ENCODE peak calls at places on chromosome 17, in six cellular contexts. V, Z, H, L, D and C are unnamed samples.

GRCh38 chr17:67558740-67559380 is 158.9 kb upstream of the NOL11 start:
- DNase-seq in V (no peak), L (no peak), D (peak; percentile 16), H (no peak), Z (no peak), C (no peak)

GRCh38 chr17:49694847-49695697 is 12.7 kb downstream of the SLC35B1 start:
- DNase-seq in D (peak; percentile 57), H (no peak), Z (peak; percentile 33), L (no peak), V (no peak), C (no peak)

GRCh38 chr17:83101805-83102480 is 22.5 kb downstream of the METRNL start:
- DNase-seq in H (no peak), D (no peak), Z (no peak), V (no peak), L (no peak), C (no peak)

GRCh38 chr17:39867084-39867890 is 715 bp upstream of the ZPBP2 start:
- DNase-seq in V (no peak), D (no peak), Z (no peak), H (no peak), L (no peak), C (no peak)

GRCh38 chr17:57864273-57864672 is 14.4 kb upstream of the MRPS23 start:
- DNase-seq in V (no peak), H (no peak), L (no peak), D (no peak), Z (no peak), C (no peak)

GRCh38 chr17:73826181-73826871 is 182.1 kb upstream of the SDK2 start:
- DNase-seq in H (no peak), V (no peak), Z (no peak), D (no peak), L (no peak), C (no peak)

GRCh38 chr17:1390422-1391367 is 9.3 kb downstream of the YWHAE start:
- DNase-seq in V (no peak), D (no peak), Z (no peak), L (no peak), H (peak; percentile 64), C (no peak)

GRCh38 chr17:73210002-73210678 is 17.3 kb downstream of the COG1 start:
- DNase-seq in H (no peak), D (peak; percentile 69), V (no peak), Z (no peak), L (no peak), C (no peak)

GRCh38 chr17:32586666-32587065 is 99.9 kb downstream of the CDK5R1 start:
- DNase-seq in L (peak; percentile 28), D (no peak), Z (no peak), H (no peak), V (no peak), C (no peak)

GRCh38 chr17:56979091-56979480 is 1.2 kb downstream of the SCPEP1 start:
- DNase-seq in V (no peak), L (no peak), H (no peak), Z (no peak), D (no peak), C (no peak)

GRCh38 chr17:82287849-82288601 is 14.5 kb upstream of the CSNK1D start:
- DNase-seq in D (peak; percentile 76), H (peak; percentile 55), Z (peak; percentile 99), V (peak; percentile 91), L (peak; percentile 65), C (no peak)

GRCh38 chr17:11094377-11094776 is 146.6 kb upstream of the SHISA6 start:
- DNase-seq in H (no peak), L (no peak), V (no peak), Z (no peak), D (no peak), C (no peak)

GRCh38 chr17:74454197-74455024 is 12.0 kb upstream of the CD300A start:
- DNase-seq in D (no peak), H (no peak), V (peak; percentile 66), Z (no peak), L (peak; percentile 55), C (no peak)

GRCh38 chr17:38587956-38588771 is 17.6 kb downstream of the SRCIN1 start:
- DNase-seq in L (no peak), V (no peak), D (no peak), H (no peak), Z (no peak), C (no peak)

GRCh38 chr17:58317421-58318064 is 11.1 kb downstream of the TSPOAP1 start:
- DNase-seq in L (peak; percentile 39), V (peak; percentile 72), Z (peak; percentile 77), D (no peak), H (no peak), C (peak; percentile 17)

GRCh38 chr17:39999067-39999466 is 16.2 kb upstream of the CSF3 start:
- DNase-seq in V (no peak), L (peak; percentile 16), H (no peak), D (no peak), Z (no peak), C (no peak)

GRCh38 chr17:56756536-56756935 is 77.2 kb downstream of the C17orf67 start:
- DNase-seq in H (no peak), Z (peak; percentile 51), L (peak; percentile 96), D (no peak), V (no peak), C (peak; percentile 93)

GRCh38 chr17:50240876-50241275 is 33.4 kb upstream of the TMEM92 start:
- DNase-seq in H (no peak), Z (no peak), D (no peak), V (no peak), L (no peak), C (no peak)

GRCh38 chr17:82255573-82255972 is 17.9 kb downstream of the CSNK1D start:
- DNase-seq in D (no peak), H (no peak), Z (no peak), V (no peak), L (no peak), C (no peak)

GRCh38 chr17:28865946-28866752 is 11.3 kb downstream of the ERAL1 start:
- DNase-seq in H (no peak), L (no peak), Z (no peak), D (no peak), V (no peak), C (no peak)

GRCh38 chr17:75390982-75391381 is 14.5 kb downstream of the GRB2 start:
- DNase-seq in Z (no peak), D (no peak), H (no peak), V (no peak), L (no peak), C (no peak)

GRCh38 chr17:48596000-48596734 is 2.6 kb upstream of the HOXB5 start:
- DNase-seq in Z (no peak), V (no peak), D (no peak), H (no peak), L (no peak), C (no peak)
- H3K4me3 ChIP-seq in Z (no peak overlapping the region), V (no peak overlapping the region), D (no peak overlapping the region), H (peak overlapping the region; percentile 57), L (peak overlapping the region; percentile 51), C (peak overlapping the region; percentile 76)

GRCh38 chr17:42537826-42538451 is 1.9 kb downstream of the NAGLU start:
- DNase-seq in H (no peak), D (no peak), L (no peak), Z (no peak), V (no peak), C (no peak)

GRCh38 chr17:42536048-42536371 is at the start of gene NAGLU:
- DNase-seq in D (peak; percentile 99), L (peak; percentile 81), V (peak; percentile 63), H (peak; percentile 95), Z (peak; percentile 91), C (no peak)

GRCh38 chr17:42537156-42537805 is 1.2 kb downstream of the NAGLU start:
- DNase-seq in H (no peak), L (no peak), D (no peak), Z (no peak), V (no peak), C (no peak)

GRCh38 chr17:42535400-42536047 is 517 bp upstream of the NAGLU start:
- DNase-seq in L (no peak), D (no peak), V (no peak), H (no peak), Z (no peak), C (no peak)

DNA sequence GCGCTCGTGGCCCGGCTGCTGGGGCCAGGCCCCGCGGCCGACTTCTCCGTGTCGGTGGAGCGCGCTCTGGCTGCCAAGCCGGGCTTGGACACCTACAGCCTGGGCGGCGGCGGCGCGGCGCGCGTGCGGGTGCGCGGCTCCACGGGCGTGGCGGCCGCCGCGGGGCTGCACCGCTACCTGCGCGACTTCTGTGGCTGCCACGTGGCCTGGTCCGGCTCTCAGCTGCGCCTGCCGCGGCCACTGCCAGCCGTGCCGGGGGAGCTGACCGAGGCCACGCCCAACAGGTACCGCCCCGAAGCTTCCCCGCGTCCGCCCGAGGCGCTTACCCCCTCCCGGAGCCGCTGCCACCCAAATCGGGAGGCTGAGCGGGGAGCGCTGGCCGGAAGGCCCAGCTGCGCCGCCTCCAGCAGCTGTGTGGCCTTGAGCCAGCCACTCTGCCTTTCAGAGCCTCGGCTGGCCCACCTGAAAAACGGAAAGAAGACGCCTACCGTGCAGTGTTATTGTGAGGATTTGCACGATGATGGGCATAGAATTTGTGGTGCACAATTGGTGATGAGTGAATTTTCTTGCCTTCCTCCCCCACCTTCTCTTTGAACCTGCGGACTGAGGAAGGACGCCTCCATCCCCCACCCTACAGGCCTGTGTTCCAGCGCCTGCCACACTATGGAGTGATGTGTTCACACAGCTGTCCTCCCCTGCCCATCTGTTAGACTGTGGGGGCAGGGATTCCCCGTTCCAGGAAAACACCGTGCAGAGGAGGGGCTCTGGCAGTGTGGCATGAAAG is 523 bp downstream of the NAGLU start:
- DNase-seq in D (peak; percentile 97), H (peak; percentile 85), V (no peak), L (peak; percentile 45), Z (peak; percentile 81), C (no peak)
- TF ChIP-seq CTCF in D (no peak), H (no peak), V (no peak), L (no peak), Z (no peak), C (no peak)

GRCh38 chr17:21286066-21286770 is 1.7 kb downstream of the MAP2K3 start:
- DNase-seq in V (peak; percentile 81), D (no peak), L (peak; percentile 98), H (peak; percentile 97), Z (peak; percentile 97), C (peak; percentile 98)

GRCh38 chr17:21288581-21289017 is 4.1 kb downstream of the MAP2K3 start:
- DNase-seq in H (no peak), V (no peak), Z (no peak), L (no peak), D (no peak), C (no peak)

GRCh38 chr17:21287703-21288449 is 3.4 kb downstream of the MAP2K3 start:
- DNase-seq in Z (peak; percentile 98), D (no peak), H (peak; percentile 94), L (peak; percentile 88), V (peak; percentile 96), C (peak; percentile 87)

GRCh38 chr17:21285164-21286065 is 904 bp downstream of the MAP2K3 start:
- DNase-seq in Z (no peak), L (no peak), V (no peak), H (no peak), D (no peak), C (no peak)

GRCh38 chr17:21286771-21287702 is 2.5 kb downstream of the MAP2K3 start:
- DNase-seq in V (peak; percentile 12), L (no peak), Z (peak; percentile 62), H (no peak), D (no peak), C (no peak)
- H3K4me3 ChIP-seq in V (peak overlapping the region; percentile 91), L (peak overlapping the region; percentile 39), Z (peak overlapping the region; percentile 78), H (peak overlapping the region; percentile 88), D (peak overlapping the region; percentile 68), C (peak overlapping the region; percentile 91)

DNA sequence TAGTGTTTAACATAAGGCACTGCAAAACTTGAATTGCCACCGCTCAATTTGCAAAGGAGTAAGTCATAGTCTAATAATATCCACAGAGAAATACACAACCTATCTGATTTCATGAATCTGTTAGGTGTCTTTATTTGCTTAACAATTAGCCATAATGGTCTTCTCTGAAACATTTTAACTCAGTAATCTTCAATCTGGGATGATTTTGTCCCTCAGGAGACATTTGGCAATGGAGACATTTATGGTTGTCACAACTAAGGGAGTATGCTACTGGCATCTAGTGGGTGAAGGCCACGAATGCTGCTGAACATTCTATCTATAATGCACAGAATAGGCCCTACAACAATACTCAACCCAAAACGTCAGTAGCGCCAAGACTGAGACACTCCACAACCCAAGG is 4.3 kb downstream of the UBE2G1 start:
- DNase-seq in V (no peak), D (no peak), Z (peak; percentile 44), H (no peak), L (no peak), C (no peak)
- TF ChIP-seq CTCF in V (no peak), D (no peak), Z (peak; percentile 42), H (no peak), L (peak; percentile 17), C (no peak)